ENCODE peak calls at places on chromosomes 1 and 21, in seven cellular contexts. One of them, this sample, is unnamed.

GRCh38 chr1:232218955-232219865 is 410.7 kb downstream of the SIPA1L2 start:
- DNase-seq in HCT116: no peak
- DNase-seq in PC-9: no peak
- DNase-seq in hepatocyte: no peak
- DNase-seq in H7: no peak
- DNase-seq in bronchial epithelial cell: no peak
- DNase-seq in CD4-positive, CD25-positive, alpha-beta regulatory T cell: no peak
- DNase-seq in this sample: no peak

GRCh38 chr1:53942149-53942957 is 3.1 kb downstream of the IFT25 start:
- DNase-seq in H7: no peak
- DNase-seq in hepatocyte: no peak
- DNase-seq in PC-9: no peak
- DNase-seq in HCT116: no peak
- DNase-seq in bronchial epithelial cell: peak
- DNase-seq in CD4-positive, CD25-positive, alpha-beta regulatory T cell: no peak
- DNase-seq in this sample: no peak

GRCh38 chr21:29018540-29018939 is 609 bp downstream of the RWDD2B start:
- DNase-seq in PC-9: no peak
- DNase-seq in H7: no peak
- DNase-seq in bronchial epithelial cell: no peak
- DNase-seq in hepatocyte: no peak
- DNase-seq in HCT116: no peak
- DNase-seq in CD4-positive, CD25-positive, alpha-beta regulatory T cell: peak
- DNase-seq in this sample: no peak

GRCh38 chr1:17596186-17596585 is 56.7 kb downstream of the ARHGEF10L start:
- DNase-seq in PC-9: no peak
- DNase-seq in HCT116: no peak
- DNase-seq in hepatocyte: peak
- DNase-seq in bronchial epithelial cell: no peak
- DNase-seq in CD4-positive, CD25-positive, alpha-beta regulatory T cell: no peak
- DNase-seq in H7: no peak
- DNase-seq in this sample: no peak

GRCh38 chr1:244012232-244012631 is 38.9 kb upstream of the ZBTB18 start:
- DNase-seq in HCT116: no peak
- DNase-seq in PC-9: peak
- DNase-seq in bronchial epithelial cell: peak
- DNase-seq in hepatocyte: no peak
- DNase-seq in H7: no peak
- DNase-seq in CD4-positive, CD25-positive, alpha-beta regulatory T cell: no peak
- DNase-seq in this sample: no peak

GRCh38 chr1:53616511-53616910 is 122.5 kb downstream of the GLIS1 start:
- DNase-seq in PC-9: no peak
- DNase-seq in hepatocyte: no peak
- DNase-seq in CD4-positive, CD25-positive, alpha-beta regulatory T cell: no peak
- DNase-seq in bronchial epithelial cell: no peak
- DNase-seq in H7: no peak
- DNase-seq in HCT116: no peak
- DNase-seq in this sample: no peak

GRCh38 chr1:208137144-208137682 is 107.0 kb downstream of the PLXNA2 start:
- DNase-seq in hepatocyte: no peak
- DNase-seq in bronchial epithelial cell: peak
- DNase-seq in CD4-positive, CD25-positive, alpha-beta regulatory T cell: no peak
- DNase-seq in H7: no peak
- DNase-seq in PC-9: peak
- DNase-seq in HCT116: no peak
- DNase-seq in this sample: no peak

GRCh38 chr1:212749924-212750535 is 41.5 kb downstream of the NSL1 start:
- DNase-seq in hepatocyte: peak
- DNase-seq in HCT116: peak
- DNase-seq in H7: peak
- DNase-seq in CD4-positive, CD25-positive, alpha-beta regulatory T cell: no peak
- DNase-seq in PC-9: peak
- DNase-seq in bronchial epithelial cell: peak
- DNase-seq in this sample: no peak

GRCh38 chr1:227316941-227317540 is 1.3 kb downstream of the CDC42BPA start:
- DNase-seq in PC-9: no peak
- DNase-seq in bronchial epithelial cell: no peak
- DNase-seq in H7: no peak
- DNase-seq in HCT116: no peak
- DNase-seq in CD4-positive, CD25-positive, alpha-beta regulatory T cell: no peak
- DNase-seq in hepatocyte: no peak
- DNase-seq in this sample: no peak

GRCh38 chr21:31137951-31138350 is 99.7 kb upstream of the KRTAP19-8 start:
- DNase-seq in HCT116: no peak
- DNase-seq in PC-9: no peak
- DNase-seq in bronchial epithelial cell: no peak
- DNase-seq in CD4-positive, CD25-positive, alpha-beta regulatory T cell: no peak
- DNase-seq in hepatocyte: no peak
- DNase-seq in H7: no peak
- DNase-seq in this sample: no peak

GRCh38 chr1:150970818-150971582 is 3.6 kb downstream of the CERS2 start:
- DNase-seq in PC-9: no peak
- DNase-seq in hepatocyte: peak
- DNase-seq in CD4-positive, CD25-positive, alpha-beta regulatory T cell: no peak
- DNase-seq in H7: peak
- DNase-seq in HCT116: no peak
- DNase-seq in bronchial epithelial cell: peak
- DNase-seq in this sample: no peak

GRCh38 chr1:114092118-114092517 is 61.6 kb downstream of the SYT6 start:
- DNase-seq in H7: no peak
- DNase-seq in HCT116: no peak
- DNase-seq in hepatocyte: no peak
- DNase-seq in PC-9: no peak
- DNase-seq in CD4-positive, CD25-positive, alpha-beta regulatory T cell: no peak
- DNase-seq in bronchial epithelial cell: no peak
- DNase-seq in this sample: no peak

GRCh38 chr1:210373628-210373877 is 44.9 kb downstream of the HHAT start:
- DNase-seq in CD4-positive, CD25-positive, alpha-beta regulatory T cell: no peak
- DNase-seq in hepatocyte: no peak
- DNase-seq in PC-9: peak
- DNase-seq in H7: no peak
- DNase-seq in HCT116: no peak
- DNase-seq in bronchial epithelial cell: no peak
- DNase-seq in this sample: no peak

GRCh38 chr1:198199105-198199504 is 42.3 kb downstream of the NEK7 start:
- DNase-seq in bronchial epithelial cell: no peak
- DNase-seq in H7: no peak
- DNase-seq in PC-9: no peak
- DNase-seq in CD4-positive, CD25-positive, alpha-beta regulatory T cell: no peak
- DNase-seq in HCT116: no peak
- DNase-seq in hepatocyte: no peak
- DNase-seq in this sample: no peak

GRCh38 chr1:20405893-20406604 is 80.0 kb downstream of the CAMK2N1 start:
- DNase-seq in CD4-positive, CD25-positive, alpha-beta regulatory T cell: no peak
- DNase-seq in hepatocyte: no peak
- DNase-seq in PC-9: no peak
- DNase-seq in H7: peak
- DNase-seq in HCT116: no peak
- DNase-seq in bronchial epithelial cell: no peak
- DNase-seq in this sample: no peak

GRCh38 chr1:22704440-22705067 is 6.1 kb upstream of the EPHB2 start:
- DNase-seq in PC-9: peak
- DNase-seq in HCT116: peak
- DNase-seq in CD4-positive, CD25-positive, alpha-beta regulatory T cell: peak
- DNase-seq in H7: peak
- DNase-seq in bronchial epithelial cell: peak
- DNase-seq in hepatocyte: peak
- DNase-seq in this sample: peak

GRCh38 chr1:192496369-192497056 is 79.1 kb upstream of the RGS1 start:
- DNase-seq in hepatocyte: no peak
- DNase-seq in HCT116: no peak
- DNase-seq in bronchial epithelial cell: no peak
- DNase-seq in CD4-positive, CD25-positive, alpha-beta regulatory T cell: no peak
- DNase-seq in PC-9: no peak
- DNase-seq in H7: no peak
- DNase-seq in this sample: no peak

GRCh38 chr1:224757508-224757907 is 141.4 kb downstream of the CNIH3 start:
- DNase-seq in bronchial epithelial cell: no peak
- DNase-seq in H7: no peak
- DNase-seq in PC-9: no peak
- DNase-seq in hepatocyte: no peak
- DNase-seq in HCT116: no peak
- DNase-seq in CD4-positive, CD25-positive, alpha-beta regulatory T cell: no peak
- DNase-seq in this sample: no peak

GRCh38 chr1:181318022-181318857 is 165.1 kb upstream of the CACNA1E start:
- DNase-seq in bronchial epithelial cell: no peak
- DNase-seq in PC-9: no peak
- DNase-seq in HCT116: no peak
- DNase-seq in CD4-positive, CD25-positive, alpha-beta regulatory T cell: no peak
- DNase-seq in hepatocyte: peak
- DNase-seq in H7: peak
- DNase-seq in this sample: no peak
- H3K4me3 ChIP-seq in bronchial epithelial cell: no peak
- H3K4me3 ChIP-seq in PC-9: no peak
- H3K4me3 ChIP-seq in HCT116: no peak
- H3K4me3 ChIP-seq in CD4-positive, CD25-positive, alpha-beta regulatory T cell: no peak
- H3K4me3 ChIP-seq in hepatocyte: no peak
- H3K4me3 ChIP-seq in H7: peak
- H3K4me3 ChIP-seq in this sample: no peak

GRCh38 chr1:8395433-8395866 is 77.5 kb downstream of the SLC45A1 start:
- DNase-seq in PC-9: no peak
- DNase-seq in HCT116: no peak
- DNase-seq in bronchial epithelial cell: no peak
- DNase-seq in H7: no peak
- DNase-seq in hepatocyte: no peak
- DNase-seq in CD4-positive, CD25-positive, alpha-beta regulatory T cell: peak
- DNase-seq in this sample: no peak
- H3K4me3 ChIP-seq in PC-9: no peak
- H3K4me3 ChIP-seq in HCT116: no peak
- H3K4me3 ChIP-seq in bronchial epithelial cell: no peak
- H3K4me3 ChIP-seq in H7: no peak
- H3K4me3 ChIP-seq in hepatocyte: no peak
- H3K4me3 ChIP-seq in CD4-positive, CD25-positive, alpha-beta regulatory T cell: peak
- H3K4me3 ChIP-seq in this sample: no peak

DNA sequence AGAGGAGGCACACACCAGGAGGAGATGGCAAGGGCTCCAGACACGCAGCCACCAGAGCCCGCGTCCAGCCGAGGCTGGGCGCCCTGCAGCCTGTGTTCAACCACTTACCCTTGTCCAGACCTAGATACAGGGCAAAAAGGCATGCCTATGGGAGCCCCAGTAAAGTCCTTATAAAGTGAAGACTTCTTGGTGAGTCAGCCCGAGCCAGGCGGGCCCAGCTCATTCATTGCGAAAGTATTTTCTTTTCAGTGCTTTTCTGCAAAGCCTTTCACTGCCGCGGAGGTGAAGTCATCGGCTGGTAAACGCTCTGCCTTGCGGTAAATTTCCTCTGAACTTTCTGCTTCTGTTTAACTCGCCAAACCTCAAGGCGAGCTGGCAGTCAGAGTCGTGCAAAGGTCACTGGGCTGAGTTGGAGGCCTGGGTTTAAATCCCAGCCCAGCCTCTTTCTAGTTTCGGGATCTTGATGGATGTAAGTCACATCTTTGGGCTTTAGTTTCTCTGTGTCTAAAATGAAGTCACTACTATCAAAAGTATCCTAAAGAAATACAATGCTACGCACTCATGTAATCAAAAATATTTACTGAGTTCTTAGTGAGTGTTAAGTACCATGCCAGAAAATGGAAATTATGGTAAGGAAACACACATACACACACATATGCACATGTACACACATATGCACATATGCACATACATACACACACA is 54.7 kb upstream of the IFFO2 start:
- DNase-seq in CD4-positive, CD25-positive, alpha-beta regulatory T cell: peak
- DNase-seq in PC-9: peak
- DNase-seq in HCT116: peak
- DNase-seq in H7: no peak
- DNase-seq in hepatocyte: peak
- DNase-seq in bronchial epithelial cell: peak
- DNase-seq in this sample: peak
- H3K4me3 ChIP-seq in CD4-positive, CD25-positive, alpha-beta regulatory T cell: peak
- H3K4me3 ChIP-seq in PC-9: peak
- H3K4me3 ChIP-seq in HCT116: peak
- H3K4me3 ChIP-seq in H7: no peak
- H3K4me3 ChIP-seq in hepatocyte: no peak
- H3K4me3 ChIP-seq in bronchial epithelial cell: no peak
- H3K4me3 ChIP-seq in this sample: no peak

GRCh38 chr1:101373570-101373969 is 136.8 kb downstream of the S1PR1 start:
- DNase-seq in bronchial epithelial cell: no peak
- DNase-seq in hepatocyte: no peak
- DNase-seq in H7: no peak
- DNase-seq in PC-9: no peak
- DNase-seq in CD4-positive, CD25-positive, alpha-beta regulatory T cell: no peak
- DNase-seq in HCT116: no peak
- DNase-seq in this sample: no peak

GRCh38 chr1:101377436-101377835 is 140.6 kb downstream of the S1PR1 start:
- DNase-seq in CD4-positive, CD25-positive, alpha-beta regulatory T cell: no peak
- DNase-seq in H7: no peak
- DNase-seq in hepatocyte: no peak
- DNase-seq in bronchial epithelial cell: no peak
- DNase-seq in HCT116: no peak
- DNase-seq in PC-9: no peak
- DNase-seq in this sample: no peak

GRCh38 chr1:101379939-101380338 is 143.1 kb downstream of the S1PR1 start:
- DNase-seq in PC-9: no peak
- DNase-seq in bronchial epithelial cell: no peak
- DNase-seq in CD4-positive, CD25-positive, alpha-beta regulatory T cell: no peak
- DNase-seq in H7: no peak
- DNase-seq in hepatocyte: no peak
- DNase-seq in HCT116: no peak
- DNase-seq in this sample: no peak

GRCh38 chr1:101379037-101379436 is 142.2 kb downstream of the S1PR1 start:
- DNase-seq in HCT116: no peak
- DNase-seq in CD4-positive, CD25-positive, alpha-beta regulatory T cell: no peak
- DNase-seq in hepatocyte: no peak
- DNase-seq in bronchial epithelial cell: no peak
- DNase-seq in PC-9: no peak
- DNase-seq in H7: no peak
- DNase-seq in this sample: no peak

DNA sequence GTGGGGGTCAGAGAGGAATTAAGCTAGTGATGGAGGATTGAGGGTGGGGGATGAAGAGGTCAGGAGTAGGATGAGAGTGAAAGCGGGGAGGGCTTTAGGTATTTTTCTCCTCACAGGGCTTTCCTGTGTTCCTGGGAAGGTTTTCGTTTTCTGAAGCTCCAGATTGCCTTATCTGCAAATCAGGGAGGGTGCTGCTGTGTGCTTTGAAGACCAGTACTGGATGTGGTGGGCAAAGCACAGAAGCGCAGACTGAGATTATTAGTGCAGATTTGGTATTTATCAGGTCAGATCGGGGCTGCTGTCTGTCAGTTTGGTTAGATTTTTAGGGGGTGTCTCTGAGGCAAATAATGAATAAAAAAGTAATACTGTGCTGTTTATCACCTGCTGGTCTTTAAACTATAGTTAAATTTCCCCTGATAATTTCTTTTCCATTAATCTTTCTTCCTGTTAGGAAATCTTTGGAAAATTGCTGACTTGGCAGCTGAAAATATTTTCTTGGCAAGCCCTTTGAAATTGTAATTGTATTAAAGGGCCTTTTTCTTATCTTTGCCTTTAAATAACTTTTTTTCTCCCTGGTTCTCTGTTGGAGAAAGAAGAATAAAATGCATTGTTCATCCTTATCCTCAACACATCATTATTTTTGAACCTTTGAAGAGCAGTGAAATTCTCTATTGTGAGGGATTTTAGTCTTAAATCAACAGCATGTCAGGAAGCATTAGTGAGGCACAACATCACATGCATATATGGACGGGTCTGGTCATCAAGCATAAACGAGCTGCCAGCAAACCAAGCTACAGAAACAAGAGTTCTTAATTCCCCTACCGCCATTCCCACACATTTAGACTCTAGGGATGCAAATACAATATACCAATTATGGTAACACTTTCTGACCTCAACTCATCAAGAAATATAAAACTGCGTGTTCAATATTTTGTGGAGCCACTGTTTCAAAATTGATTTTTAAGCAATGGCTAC is 139.6 kb downstream of the S1PR1 start:
- DNase-seq in bronchial epithelial cell: no peak
- DNase-seq in hepatocyte: no peak
- DNase-seq in CD4-positive, CD25-positive, alpha-beta regulatory T cell: no peak
- DNase-seq in H7: no peak
- DNase-seq in HCT116: no peak
- DNase-seq in PC-9: no peak
- DNase-seq in this sample: peak
- H3K4me3 ChIP-seq in bronchial epithelial cell: no peak
- H3K4me3 ChIP-seq in hepatocyte: no peak
- H3K4me3 ChIP-seq in CD4-positive, CD25-positive, alpha-beta regulatory T cell: no peak
- H3K4me3 ChIP-seq in H7: no peak
- H3K4me3 ChIP-seq in HCT116: no peak
- H3K4me3 ChIP-seq in PC-9: no peak
- H3K4me3 ChIP-seq in this sample: no peak